ENCODE peak calls at places on chromosomes 5 and 9, in four cellular contexts. One of them, this sample, is unnamed.

GRCh38 chr5:113235884-113236283 is 198.9 kb downstream of the TSSK1B start:
- DNase-seq in endothelial cell of umbilical vein: no peak
- DNase-seq in K562: no peak
- DNase-seq in GM12878: no peak
- DNase-seq in this sample: no peak

GRCh38 chr9:114202849-114203248 is 47.5 kb downstream of the COL27A1 start:
- DNase-seq in endothelial cell of umbilical vein: no peak
- DNase-seq in K562: no peak
- DNase-seq in GM12878: no peak
- DNase-seq in this sample: peak; percentile 16

GRCh38 chr5:175897285-175897684 is 25.9 kb downstream of the CPLX2 start:
- DNase-seq in endothelial cell of umbilical vein: no peak
- DNase-seq in K562: no peak
- DNase-seq in GM12878: no peak
- DNase-seq in this sample: no peak

GRCh38 chr9:8447618-8448017 is 648.0 kb upstream of the DMAC1 start:
- DNase-seq in endothelial cell of umbilical vein: no peak
- DNase-seq in K562: no peak
- DNase-seq in GM12878: no peak
- DNase-seq in this sample: no peak

GRCh38 chr9:68672215-68672614 is 32.8 kb upstream of the PIP5K1B start:
- DNase-seq in endothelial cell of umbilical vein: no peak
- DNase-seq in K562: no peak
- DNase-seq in GM12878: no peak
- DNase-seq in this sample: no peak

GRCh38 chr9:136177224-136177623 is 27.7 kb downstream of the LHX3 start:
- DNase-seq in endothelial cell of umbilical vein: no peak
- DNase-seq in K562: no peak
- DNase-seq in GM12878: no peak
- DNase-seq in this sample: no peak

GRCh38 chr5:174326372-174326771 is 280.9 kb downstream of the NSG2 start:
- DNase-seq in endothelial cell of umbilical vein: no peak
- DNase-seq in K562: no peak
- DNase-seq in GM12878: no peak
- DNase-seq in this sample: no peak

GRCh38 chr5:68331202-68332108 is 115.9 kb downstream of the PIK3R1 start:
- DNase-seq in endothelial cell of umbilical vein: no peak
- DNase-seq in K562: no peak
- DNase-seq in GM12878: no peak
- DNase-seq in this sample: peak; percentile 80

GRCh38 chr9:136567651-136568287 is 21.9 kb upstream of the NOTCH1 start:
- DNase-seq in endothelial cell of umbilical vein: no peak
- DNase-seq in K562: no peak
- DNase-seq in GM12878: no peak
- DNase-seq in this sample: peak; percentile 81

GRCh38 chr5:68444833-68445232 is 229.3 kb downstream of the PIK3R1 start:
- DNase-seq in endothelial cell of umbilical vein: peak; percentile 10
- DNase-seq in K562: no peak
- DNase-seq in GM12878: no peak
- DNase-seq in this sample: no peak

GRCh38 chr9:114290561-114290986 is 32.3 kb upstream of the ORM1 start:
- DNase-seq in endothelial cell of umbilical vein: no peak
- DNase-seq in K562: no peak
- DNase-seq in GM12878: no peak
- DNase-seq in this sample: no peak

GRCh38 chr5:103041071-103041676 is 78.8 kb downstream of the GIN1 start:
- DNase-seq in endothelial cell of umbilical vein: peak; percentile 71
- DNase-seq in K562: no peak
- DNase-seq in GM12878: no peak
- DNase-seq in this sample: peak; percentile 65

GRCh38 chr5:138696501-138696900 is 56.7 kb upstream of the CTNNA1 start:
- DNase-seq in endothelial cell of umbilical vein: peak; percentile 77
- DNase-seq in K562: no peak
- DNase-seq in GM12878: no peak
- DNase-seq in this sample: peak; percentile 94

GRCh38 chr9:112086627-112087026 is 88.5 kb downstream of the SUSD1 start:
- DNase-seq in endothelial cell of umbilical vein: peak; percentile 48
- DNase-seq in K562: no peak
- DNase-seq in GM12878: no peak
- DNase-seq in this sample: peak; percentile 43

GRCh38 chr9:27491164-27491563 is 32.9 kb upstream of the IFNK start:
- DNase-seq in endothelial cell of umbilical vein: no peak
- DNase-seq in K562: no peak
- DNase-seq in GM12878: peak; percentile 11
- DNase-seq in this sample: no peak

GRCh38 chr9:38467404-38467803 is 43.1 kb upstream of the IGFBPL1 start:
- DNase-seq in endothelial cell of umbilical vein: no peak
- DNase-seq in K562: no peak
- DNase-seq in GM12878: no peak
- DNase-seq in this sample: no peak

GRCh38 chr5:6466975-6467567 is 18.4 kb downstream of the UBE2QL1 start:
- DNase-seq in endothelial cell of umbilical vein: no peak
- DNase-seq in K562: no peak
- DNase-seq in GM12878: no peak
- DNase-seq in this sample: no peak

GRCh38 chr5:144583493-144584154 is 413.0 kb downstream of the KCTD16 start:
- DNase-seq in endothelial cell of umbilical vein: no peak
- DNase-seq in K562: no peak
- DNase-seq in GM12878: no peak
- DNase-seq in this sample: no peak

GRCh38 chr5:140602165-140602564 is 30.8 kb downstream of the CD14 start:
- DNase-seq in endothelial cell of umbilical vein: no peak
- DNase-seq in K562: no peak
- DNase-seq in GM12878: no peak
- DNase-seq in this sample: no peak

GRCh38 chr9:132857031-132857430 is 21.1 kb downstream of the AK8 start:
- DNase-seq in endothelial cell of umbilical vein: no peak
- DNase-seq in K562: no peak
- DNase-seq in GM12878: no peak
- DNase-seq in this sample: peak; percentile 72

GRCh38 chr9:112569186-112569585 is 82.6 kb downstream of the KIAA1958 start:
- DNase-seq in endothelial cell of umbilical vein: no peak
- DNase-seq in K562: no peak
- DNase-seq in GM12878: no peak
- DNase-seq in this sample: peak; percentile 86

GRCh38 chr9:107340920-107341632 is 58.0 kb downstream of the RAD23B start:
- DNase-seq in endothelial cell of umbilical vein: peak; percentile 48
- DNase-seq in K562: peak; percentile 74
- DNase-seq in GM12878: peak; percentile 57
- DNase-seq in this sample: peak; percentile 60

GRCh38 chr9:135147473-135147805 is 60.0 kb downstream of the OLFM1 start:
- DNase-seq in endothelial cell of umbilical vein: no peak
- DNase-seq in K562: no peak
- DNase-seq in GM12878: no peak
- DNase-seq in this sample: no peak

GRCh38 chr5:172641359-172642045 is 439 bp downstream of the NEURL1B start:
- DNase-seq in endothelial cell of umbilical vein: no peak
- DNase-seq in K562: no peak
- DNase-seq in GM12878: no peak
- DNase-seq in this sample: no peak

GRCh38 chr5:136014049-136014516 is 14.7 kb upstream of the TGFBI start:
- DNase-seq in endothelial cell of umbilical vein: no peak
- DNase-seq in K562: no peak
- DNase-seq in GM12878: no peak
- DNase-seq in this sample: no peak

GRCh38 chr9:21993893-21994525 is at the start of gene CDKN2A:
- DNase-seq in endothelial cell of umbilical vein: peak; percentile 26
- DNase-seq in K562: no peak
- DNase-seq in GM12878: no peak
- DNase-seq in this sample: peak; percentile 31

GRCh38 chr9:137082222-137082924 is 4.4 kb upstream of the MAN1B1 start:
- DNase-seq in endothelial cell of umbilical vein: no peak
- DNase-seq in K562: no peak
- DNase-seq in GM12878: no peak
- DNase-seq in this sample: no peak

GRCh38 chr9:16039103-16039987 is 486.5 kb downstream of the CCDC171 start:
- DNase-seq in endothelial cell of umbilical vein: peak; percentile 5
- DNase-seq in K562: no peak
- DNase-seq in GM12878: no peak
- DNase-seq in this sample: peak; percentile 51

GRCh38 chr9:96048954-96049831 is 173.7 kb downstream of the ERCC6L2 start:
- DNase-seq in endothelial cell of umbilical vein: no peak
- DNase-seq in K562: no peak
- DNase-seq in GM12878: no peak
- DNase-seq in this sample: no peak

GRCh38 chr5:176391999-176392398 is 3.4 kb downstream of the HIGD2A start:
- DNase-seq in endothelial cell of umbilical vein: no peak
- DNase-seq in K562: no peak
- DNase-seq in GM12878: no peak
- DNase-seq in this sample: no peak

GRCh38 chr5:76689321-76690026 is 26.5 kb upstream of the F2R start:
- DNase-seq in endothelial cell of umbilical vein: peak; percentile 86
- DNase-seq in K562: no peak
- DNase-seq in GM12878: no peak
- DNase-seq in this sample: peak; percentile 96

GRCh38 chr9:3023449-3023848 is 179.6 kb upstream of the PUM3 start:
- DNase-seq in endothelial cell of umbilical vein: no peak
- DNase-seq in K562: no peak
- DNase-seq in GM12878: no peak
- DNase-seq in this sample: no peak

GRCh38 chr5:161846731-161847130 is 1.2 kb upstream of the GABRA1 start:
- DNase-seq in endothelial cell of umbilical vein: no peak
- DNase-seq in K562: no peak
- DNase-seq in GM12878: no peak
- DNase-seq in this sample: no peak

GRCh38 chr9:2727966-2728613 is 10.8 kb downstream of the KCNV2 start:
- DNase-seq in endothelial cell of umbilical vein: peak; percentile 76
- DNase-seq in K562: peak; percentile 19
- DNase-seq in GM12878: peak; percentile 61
- DNase-seq in this sample: peak; percentile 71

GRCh38 chr5:138952962-138953361 is 77.8 kb upstream of the LRRTM2 start:
- DNase-seq in endothelial cell of umbilical vein: no peak
- DNase-seq in K562: no peak
- DNase-seq in GM12878: no peak
- DNase-seq in this sample: no peak

GRCh38 chr5:136191304-136192014 is 1.5 kb downstream of the SMIM32 start:
- DNase-seq in endothelial cell of umbilical vein: peak; percentile 35
- DNase-seq in K562: no peak
- DNase-seq in GM12878: no peak
- DNase-seq in this sample: peak; percentile 20

DNA sequence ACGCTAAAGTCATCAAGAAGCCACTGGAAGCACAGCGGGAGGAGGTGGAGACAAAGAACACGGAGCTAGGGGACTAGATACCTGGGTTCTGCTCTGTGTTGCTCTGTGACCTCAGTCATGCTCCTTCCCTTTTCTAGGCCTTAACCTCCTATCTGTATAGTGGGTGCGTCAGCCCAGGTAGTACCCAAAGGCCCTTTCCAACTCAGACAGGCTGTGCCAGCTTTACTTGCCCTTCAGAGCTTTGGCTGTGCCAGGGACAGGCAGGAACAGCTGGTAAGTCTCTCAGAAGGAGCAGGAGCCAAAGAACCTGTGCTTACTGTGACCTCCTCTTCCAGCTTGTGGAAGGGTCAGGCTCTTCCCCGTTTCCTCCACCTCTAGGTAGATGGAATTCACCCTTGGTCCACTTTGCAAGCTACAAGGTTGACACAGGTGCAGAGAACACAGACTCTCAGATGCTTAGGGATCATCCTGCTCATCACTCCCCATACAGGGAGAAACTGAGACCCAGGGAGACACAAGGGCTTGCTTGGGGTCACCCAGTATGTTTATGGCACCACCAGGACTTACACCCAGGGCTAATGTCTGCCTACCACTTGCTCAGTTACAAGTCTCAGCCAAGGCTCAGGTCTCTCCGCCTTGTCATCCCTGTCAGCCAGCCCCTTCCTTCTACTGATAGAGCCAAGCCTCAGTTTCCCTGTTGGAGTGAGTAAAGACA is 1.7 kb downstream of the CCDC69 start:
- DNase-seq in endothelial cell of umbilical vein: no peak
- DNase-seq in K562: no peak
- DNase-seq in GM12878: no peak
- DNase-seq in this sample: no peak
- H2AFZ ChIP-seq in endothelial cell of umbilical vein: no peak overlapping the region
- H2AFZ ChIP-seq in K562: no peak overlapping the region
- H2AFZ ChIP-seq in GM12878: no peak overlapping the region
- H2AFZ ChIP-seq in this sample: peak overlapping the region; percentile 37

GRCh38 chr5:52811067-52811749 is 23.5 kb downstream of the ITGA1 start:
- DNase-seq in endothelial cell of umbilical vein: no peak
- DNase-seq in K562: no peak
- DNase-seq in GM12878: no peak
- DNase-seq in this sample: peak; percentile 77
- TF ChIP-seq FOS in endothelial cell of umbilical vein: no peak
- TF ChIP-seq FOS in K562: no peak
- TF ChIP-seq FOS in GM12878: no peak
- TF ChIP-seq FOS in this sample: peak; percentile 47

GRCh38 chr5:141783599-141784296 is 94.5 kb downstream of the PCDH1 start:
- DNase-seq in endothelial cell of umbilical vein: no peak
- DNase-seq in K562: no peak
- DNase-seq in GM12878: no peak
- DNase-seq in this sample: no peak
- H2AFZ ChIP-seq in endothelial cell of umbilical vein: no peak overlapping the region
- H2AFZ ChIP-seq in K562: no peak overlapping the region
- H2AFZ ChIP-seq in GM12878: no peak overlapping the region
- H2AFZ ChIP-seq in this sample: no peak overlapping the region

GRCh38 chr5:91024160-91024559 is 359.0 kb downstream of the ARRDC3 start:
- DNase-seq in endothelial cell of umbilical vein: no peak
- DNase-seq in K562: no peak
- DNase-seq in GM12878: no peak
- DNase-seq in this sample: no peak
- TF ChIP-seq FOS in endothelial cell of umbilical vein: no peak
- TF ChIP-seq FOS in K562: no peak
- TF ChIP-seq FOS in GM12878: no peak
- TF ChIP-seq FOS in this sample: no peak

GRCh38 chr9:115627511-115627910 is 509.6 kb upstream of the TNC start:
- DNase-seq in endothelial cell of umbilical vein: no peak
- DNase-seq in K562: no peak
- DNase-seq in GM12878: no peak
- DNase-seq in this sample: no peak

GRCh38 chr9:115633099-115633498 is 515.1 kb upstream of the TNC start:
- DNase-seq in endothelial cell of umbilical vein: no peak
- DNase-seq in K562: no peak
- DNase-seq in GM12878: no peak
- DNase-seq in this sample: peak; percentile 33

GRCh38 chr9:115625954-115626353 is 508.0 kb upstream of the TNC start:
- DNase-seq in endothelial cell of umbilical vein: no peak
- DNase-seq in K562: no peak
- DNase-seq in GM12878: no peak
- DNase-seq in this sample: no peak

GRCh38 chr9:115628426-115628825 is 510.5 kb upstream of the TNC start:
- DNase-seq in endothelial cell of umbilical vein: no peak
- DNase-seq in K562: no peak
- DNase-seq in GM12878: no peak
- DNase-seq in this sample: no peak

GRCh38 chr9:115630126-115630840 is 512.3 kb upstream of the TNC start:
- DNase-seq in endothelial cell of umbilical vein: no peak
- DNase-seq in K562: no peak
- DNase-seq in GM12878: no peak
- DNase-seq in this sample: no peak
- H2AFZ ChIP-seq in endothelial cell of umbilical vein: no peak overlapping the region
- H2AFZ ChIP-seq in K562: no peak overlapping the region
- H2AFZ ChIP-seq in GM12878: no peak overlapping the region
- H2AFZ ChIP-seq in this sample: no peak overlapping the region

This sample was measured in IMR-90.